ENCODE peak calls at places on chromosomes 6 and 20, in ten cellular contexts. S is Ammon's horn; A is tibial nerve; T is LoVo; U is H54; V is GM13976; C is MCF 10A; Z is activated T-helper 1 cell treated with anti-CD3 and anti-CD28 coated beads, Interleukin-2, amount 50 U/mL, for 16 hours; K is AG09319; J is activated T-cell treated with anti-CD3 and anti-CD28 coated beads, Interleukin-2, amount 50 U/mL, for 1 hour. R is an unnamed sample.

GRCh38 chr20:31808481-31808880 is 10.7 kb upstream of the MYLK2 start:
- DNase-seq in S (no peak), A (no peak), T (no peak), U (no peak), V (no peak), C (no peak), Z (no peak), K (no peak), J (no peak), R (no peak)

GRCh38 chr6:147508073-147508870 is at the start of gene SAMD5:
- DNase-seq in S (no peak), A (no peak), T (peak), U (peak), V (peak), C (peak), Z (no peak), K (peak), J (no peak), R (peak)

GRCh38 chr20:46709459-46710148 is at the start of gene SLC2A10:
- DNase-seq in S (peak), A (peak), T (no peak), U (no peak), V (peak), C (no peak), Z (no peak), K (no peak), J (no peak), R (peak)

GRCh38 chr6:89298680-89299450 is 16.2 kb downstream of the GABRR2 start:
- DNase-seq in S (no peak), A (no peak), T (peak), U (peak), V (no peak), C (peak), Z (no peak), K (no peak), J (no peak), R (peak)

GRCh38 chr20:63273635-63274380 is 1.2 kb downstream of the ARFGAP1 start:
- DNase-seq in S (no peak), A (no peak), T (peak), U (peak), V (no peak), C (peak), Z (no peak), K (peak), J (no peak), R (no peak)

GRCh38 chr6:27547157-27548075 is 74.5 kb upstream of the ZNF184 start:
- DNase-seq in S (peak), A (no peak), T (peak), U (no peak), V (no peak), C (peak), Z (no peak), K (no peak), J (no peak), R (peak)

GRCh38 chr6:31122803-31123706 is 2.8 kb upstream of the CDSN start:
- DNase-seq in S (peak), A (no peak), T (no peak), U (peak), V (no peak), C (peak), Z (no peak), K (no peak), J (no peak), R (no peak)

GRCh38 chr20:10848810-10849370 is 175.1 kb upstream of the JAG1 start:
- DNase-seq in S (no peak), A (peak), T (peak), U (peak), V (no peak), C (peak), Z (no peak), K (peak), J (no peak), R (no peak)

GRCh38 chr6:109720336-109720735 is 29.2 kb downstream of the FIG4 start:
- DNase-seq in S (no peak), A (no peak), T (no peak), U (no peak), V (no peak), C (no peak), Z (no peak), K (no peak), J (no peak), R (no peak)

GRCh38 chr20:36132802-36133211 is 21.7 kb upstream of the EPB41L1 start:
- DNase-seq in S (no peak), A (no peak), T (no peak), U (no peak), V (no peak), C (no peak), Z (no peak), K (no peak), J (no peak), R (no peak)

GRCh38 chr6:133551436-133551835 is 310.3 kb downstream of the EYA4 start:
- DNase-seq in S (no peak), A (no peak), T (no peak), U (no peak), V (no peak), C (no peak), Z (no peak), K (no peak), J (no peak), R (no peak)

GRCh38 chr6:17472653-17473183 is 79.3 kb downstream of the CAP2 start:
- DNase-seq in S (no peak), A (no peak), T (no peak), U (no peak), V (no peak), C (no peak), Z (no peak), K (no peak), J (no peak), R (no peak)

GRCh38 chr6:161117329-161117707 is 125.7 kb downstream of the MAP3K4 start:
- DNase-seq in S (peak), A (no peak), T (no peak), U (no peak), V (no peak), C (no peak), Z (no peak), K (no peak), J (no peak), R (no peak)

GRCh38 chr6:5261545-5262109 is 314 bp downstream of the FARS2 start:
- DNase-seq in S (no peak), A (no peak), T (no peak), U (no peak), V (no peak), C (no peak), Z (no peak), K (no peak), J (no peak), R (no peak)

GRCh38 chr6:95741001-95741400 is 163.7 kb downstream of the MANEA start:
- DNase-seq in S (no peak), A (no peak), T (no peak), U (no peak), V (no peak), C (no peak), Z (no peak), K (no peak), J (no peak), R (no peak)

GRCh38 chr6:88165087-88165876 is 865 bp downstream of the CNR1 start:
- DNase-seq in S (no peak), A (no peak), T (no peak), U (no peak), V (no peak), C (no peak), Z (no peak), K (no peak), J (no peak), R (no peak)